ENCODE peak calls at places on chromosomes 1 and 21, in six cellular contexts. S is left ventricle myocardium inferior, Y is psoas muscle, A is brain microvascular endothelial cell, U is fibroblast of pulmonary artery, B is lower leg skin. J is an unnamed sample.

GRCh38 chr1:234704106-234704887 is 94.3 kb upstream of the IRF2BP2 start:
- DNase-seq in S (no peak), U (no peak), B (no peak), A (no peak), Y (no peak), J (no peak)

GRCh38 chr21:33266050-33266783 is at the start of gene IL10RB:
- DNase-seq in A (peak), Y (peak), B (peak), U (peak), S (peak), J (peak)

GRCh38 chr1:242454262-242455051 is 70.0 kb downstream of the PLD5 start:
- DNase-seq in B (no peak), A (peak), S (no peak), U (peak), Y (no peak), J (no peak)

GRCh38 chr1:47846981-47847380 is 150.2 kb downstream of the TRABD2B start:
- DNase-seq in Y (peak), U (no peak), A (no peak), S (no peak), B (no peak), J (no peak)

GRCh38 chr1:15836772-15837669 is 10.5 kb upstream of the SPEN start:
- DNase-seq in U (no peak), B (peak), A (no peak), Y (peak), S (peak), J (peak)

GRCh38 chr1:5907386-5907785 is 84.8 kb downstream of the NPHP4 start:
- DNase-seq in S (no peak), Y (no peak), A (no peak), B (no peak), U (no peak), J (no peak)

GRCh38 chr1:23801338-23801748 is 789 bp upstream of the GALE start:
- DNase-seq in Y (peak), S (no peak), U (no peak), A (no peak), B (no peak), J (no peak)

GRCh38 chr21:31310750-31311149 is 33.3 kb downstream of the TIAM1 start:
- DNase-seq in B (peak), S (no peak), Y (no peak), A (no peak), U (no peak), J (no peak)

DNA sequence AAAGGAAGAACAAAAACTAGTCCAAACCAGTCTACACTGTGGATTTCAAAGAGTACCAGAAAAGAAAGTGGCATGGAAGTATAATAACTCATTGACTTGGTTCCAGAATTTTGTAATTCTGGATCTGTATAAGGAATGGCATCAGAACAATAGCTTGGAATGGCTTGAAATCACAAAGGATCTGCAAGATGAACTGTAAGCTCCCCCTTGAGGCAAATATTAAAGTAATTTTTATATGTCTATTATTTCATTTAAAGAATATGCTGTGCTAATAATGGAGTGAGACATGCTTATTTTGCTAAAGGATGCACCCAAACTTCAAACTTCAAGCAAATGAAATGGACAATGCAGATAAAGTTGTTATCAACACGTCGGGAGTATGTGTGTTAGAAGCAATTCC is 21.3 kb downstream of the CHODL start:
- DNase-seq in U (peak), A (no peak), B (no peak), S (no peak), Y (no peak), J (no peak)
- TF ChIP-seq CTCF in U (no peak), A (no peak), B (no peak), S (no peak), Y (no peak), J (peak)

GRCh38 chr1:67614511-67614934 is 70.5 kb upstream of the GADD45A start:
- DNase-seq in A (peak), S (no peak), U (peak), B (peak), Y (no peak), J (no peak)
- TF ChIP-seq CTCF in A (no peak), S (no peak), U (no peak), B (no peak), Y (no peak), J (no peak)

DNA sequence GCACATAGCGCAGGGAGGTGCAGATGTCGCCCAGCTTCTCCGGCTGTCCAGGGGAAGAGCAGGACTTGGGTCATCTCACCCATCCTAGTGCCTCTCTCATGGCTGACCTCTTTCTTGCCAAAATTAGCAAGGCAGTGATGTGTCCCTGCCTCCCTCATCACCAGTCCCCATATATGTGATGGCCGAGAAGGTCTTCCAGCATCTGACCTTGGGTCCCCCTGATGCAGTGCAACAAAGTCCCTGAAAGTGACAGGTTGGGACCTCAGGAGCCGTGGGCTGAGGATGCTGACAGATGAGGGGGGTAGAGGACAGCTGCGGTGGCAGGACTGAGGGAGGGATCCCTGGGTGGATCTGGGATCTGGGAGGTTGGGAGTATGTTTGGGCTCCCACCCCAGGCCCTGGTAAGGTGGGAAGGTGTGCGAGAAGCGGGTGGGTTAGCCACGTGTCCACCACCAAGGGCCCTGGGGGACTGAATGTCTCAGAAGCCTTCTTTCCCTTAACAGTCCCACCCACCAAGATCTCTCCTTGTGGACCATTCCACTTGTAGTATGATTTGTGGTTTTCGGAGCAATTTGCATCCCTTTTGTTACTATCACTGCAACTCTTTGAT is 109.7 kb downstream of the SYT2 start:
- DNase-seq in U (no peak), S (no peak), Y (no peak), A (no peak), B (no peak), J (no peak)
- TF ChIP-seq CTCF in U (no peak), S (peak), Y (no peak), A (no peak), B (no peak), J (no peak)

DNA sequence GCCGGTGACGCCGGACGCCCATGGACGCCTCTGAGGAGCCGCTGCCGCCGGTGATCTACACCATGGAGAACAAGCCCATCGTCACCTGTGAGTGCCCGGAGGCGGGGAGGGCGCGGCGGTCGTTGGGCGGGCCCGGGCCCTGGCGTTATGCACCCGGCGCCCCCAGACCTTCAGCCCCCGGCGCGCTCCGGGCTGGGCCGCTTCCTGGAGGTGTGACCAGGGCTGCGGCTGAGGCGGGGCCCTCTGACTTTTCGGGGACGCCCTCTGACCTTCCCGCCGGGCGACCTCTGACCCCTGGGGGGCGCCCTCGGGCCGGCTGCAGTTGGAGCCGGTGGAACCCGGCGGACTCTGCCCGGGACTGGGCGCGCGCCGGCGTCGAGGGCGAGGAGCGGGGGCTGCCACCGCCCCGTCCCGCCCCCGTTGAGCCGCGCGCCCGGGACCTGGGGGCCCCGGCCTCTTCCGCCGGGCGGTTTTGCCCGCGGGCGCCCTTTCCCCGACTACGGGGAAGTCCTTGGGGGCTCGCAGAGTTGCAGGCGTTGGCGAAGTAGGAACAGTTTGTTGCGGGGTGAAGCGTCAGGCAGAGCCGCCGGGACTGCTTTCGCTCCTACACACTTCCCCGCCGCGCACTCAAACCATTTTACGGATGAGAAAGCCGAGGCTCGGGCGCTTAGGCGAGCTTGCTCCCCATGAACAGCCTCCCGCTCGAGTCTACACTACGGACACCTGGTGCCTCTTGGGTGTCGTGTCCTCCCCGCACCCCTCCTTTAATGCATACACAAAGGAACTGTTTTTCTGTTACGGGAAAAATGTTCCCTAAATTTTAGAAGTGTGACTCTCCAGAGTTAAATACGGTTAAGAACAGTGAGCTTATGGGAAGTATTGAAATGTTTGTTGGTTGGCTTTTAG is 618 bp downstream of the TRAPPC10 start:
- DNase-seq in A (peak), U (peak), Y (peak), S (peak), B (peak), J (peak)
- TF ChIP-seq CTCF in A (no peak), U (no peak), Y (no peak), S (peak), B (no peak), J (peak)

GRCh38 chr1:155145491-155145890 is 5.2 kb upstream of the DPM3 start:
- DNase-seq in A (no peak), S (no peak), B (no peak), Y (no peak), U (no peak), J (no peak)
- TF ChIP-seq CTCF in A (peak), S (no peak), B (no peak), Y (no peak), U (peak), J (peak)

DNA sequence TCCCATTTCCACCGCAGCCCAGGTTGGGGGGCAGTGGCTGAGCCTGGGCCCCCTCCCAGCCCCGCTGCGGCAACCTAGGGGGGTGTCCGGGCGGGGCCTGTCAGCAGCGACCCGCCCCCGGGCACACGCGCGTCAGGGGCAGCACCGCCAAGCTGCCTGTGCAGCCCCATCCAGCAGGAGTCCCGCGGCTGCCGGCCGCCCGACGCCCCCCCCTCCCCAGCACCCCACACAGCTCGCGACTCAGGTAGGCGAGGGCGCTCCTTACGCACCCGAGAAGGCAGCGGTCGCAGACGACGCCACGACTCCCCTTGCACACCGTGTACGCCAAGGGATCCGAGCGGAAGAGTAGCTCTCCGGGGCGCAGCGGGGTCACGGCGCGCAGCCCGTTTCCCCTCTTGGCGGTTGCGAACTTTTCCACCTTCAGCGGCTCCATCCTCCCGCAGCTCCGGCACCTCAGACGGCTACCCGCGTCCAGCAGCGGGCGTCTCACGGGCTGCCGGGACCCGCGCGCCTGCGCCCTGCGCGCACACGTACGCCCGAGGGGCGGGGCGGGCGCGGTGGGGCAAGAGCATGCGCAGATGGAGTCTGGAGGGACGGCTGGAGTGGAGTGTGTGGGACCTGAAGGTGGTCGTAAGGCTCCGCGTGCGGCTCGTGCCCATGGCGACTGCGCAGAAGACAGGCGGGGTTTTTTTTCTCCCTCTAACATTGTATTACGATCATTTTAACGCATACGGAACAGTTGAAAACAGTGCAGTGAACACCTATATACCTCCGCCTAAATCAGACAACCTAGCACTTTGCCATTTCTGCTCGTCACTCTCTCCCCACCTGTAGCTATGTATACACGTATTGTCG is at the start of gene SMYD3:
- DNase-seq in A (peak), S (peak), Y (peak), U (peak), B (peak), J (peak)
- TF ChIP-seq CTCF in A (peak), S (peak), Y (peak), U (no peak), B (no peak), J (peak)

DNA sequence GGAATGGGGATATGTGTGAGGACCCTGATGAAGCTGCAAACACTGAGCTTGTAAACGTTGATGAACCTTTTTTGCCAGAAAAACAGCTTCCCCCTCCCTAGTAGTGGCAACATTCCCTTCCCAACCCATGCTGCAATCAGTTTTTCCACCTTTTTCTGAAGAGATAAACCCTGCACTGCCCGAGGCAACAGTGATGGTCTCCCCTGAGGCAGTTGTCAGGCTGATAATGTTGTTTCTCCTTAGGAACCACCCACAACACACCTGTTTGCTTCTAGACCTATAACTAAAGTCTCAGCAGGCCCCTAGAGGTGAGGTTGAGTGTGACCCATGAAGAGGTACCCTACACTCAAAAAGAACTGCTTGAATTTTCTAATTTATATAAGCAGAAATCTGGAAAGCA is 922.4 kb upstream of the ADGRL4 start:
- DNase-seq in S (no peak), Y (no peak), U (no peak), B (no peak), A (no peak), J (no peak)
- TF ChIP-seq CTCF in S (no peak), Y (no peak), U (no peak), B (no peak), A (no peak), J (no peak)